ENCODE peak calls at places on chromosome 11, in six cellular contexts. Z is CD4-positive, CD25-positive, alpha-beta regulatory T cell; O is stomach; W is naive thymus-derived CD4-positive, alpha-beta T cell; C is osteoblast; H is right atrium auricular region. S is an unnamed sample. For H3K4me1 and H3K9me3, the result is how much of the 10 kb centered on the place peaks cover.

GRCh38 chr11:94782446-94782845 is 14.3 kb downstream of the AMOTL1 start:
- DNase-seq in O (no peak), Z (no peak), H (no peak), C (no peak), W (no peak), S (no peak)

GRCh38 chr11:62217191-62217748 is 8.8 kb downstream of the SCGB2A1 start:
- DNase-seq in W (no peak), C (peak), O (no peak), H (no peak), Z (no peak), S (no peak)

GRCh38 chr11:4467043-4467442 is 15.4 kb upstream of the OR52K1 start:
- DNase-seq in H (no peak), C (no peak), Z (no peak), O (no peak), W (no peak), S (no peak)

GRCh38 chr11:71342951-71343827 is 90.8 kb upstream of the SHANK2 start:
- DNase-seq in H (no peak), W (no peak), O (peak), Z (no peak), C (peak), S (peak)

GRCh38 chr11:78000193-78000592 is 5.7 kb upstream of the INTS4 start:
- DNase-seq in O (peak), H (no peak), W (peak), C (peak), Z (peak), S (no peak)

GRCh38 chr11:89566972-89567371 is 75.8 kb upstream of the NOX4 start:
- DNase-seq in O (no peak), H (no peak), C (no peak), Z (no peak), W (no peak), S (no peak)

GRCh38 chr11:38824573-38824972 is 2226.5 kb upstream of the RAG2 start:
- DNase-seq in W (no peak), O (no peak), C (no peak), Z (no peak), H (no peak), S (no peak)

GRCh38 chr11:78742430-78742829 is 167.8 kb upstream of the NARS2 start:
- DNase-seq in H (peak), C (no peak), W (no peak), Z (no peak), O (peak), S (peak)

GRCh38 chr11:32821517-32821916 is 8.2 kb upstream of the PRRG4 start:
- DNase-seq in H (no peak), O (no peak), C (no peak), W (no peak), Z (no peak), S (no peak)

GRCh38 chr11:69385832-69386415 is 92.0 kb downstream of the MYEOV start:
- DNase-seq in W (no peak), C (no peak), Z (no peak), O (peak), H (no peak), S (no peak)

GRCh38 chr11:126405374-126405773 is 49.9 kb downstream of the ST3GAL4 start:
- DNase-seq in W (no peak), C (no peak), O (peak), H (no peak), Z (no peak), S (no peak)

GRCh38 chr11:132111781-132112380 is 741.5 kb downstream of the NTM start:
- DNase-seq in Z (no peak), H (no peak), C (no peak), W (no peak), O (no peak), S (no peak)

GRCh38 chr11:113457784-113458183 is 17.4 kb downstream of the DRD2 start:
- DNase-seq in H (no peak), Z (no peak), C (no peak), O (no peak), W (no peak), S (no peak)

GRCh38 chr11:3159296-3160190 is 5.6 kb downstream of the OSBPL5 start:
- DNase-seq in O (peak), W (no peak), Z (no peak), C (peak), H (no peak), S (peak)

GRCh38 chr11:83006877-83007330 is 64.8 kb downstream of the RAB30 start:
- DNase-seq in O (no peak), W (no peak), C (peak), Z (no peak), H (no peak), S (no peak)

GRCh38 chr11:44684886-44685285 is 41.9 kb upstream of the TSPAN18 start:
- DNase-seq in H (no peak), C (no peak), W (no peak), O (no peak), Z (no peak), S (no peak)

GRCh38 chr11:96215094-96215782 is 127.8 kb downstream of the MAML2 start:
- DNase-seq in O (no peak), Z (peak), H (no peak), W (peak), C (peak), S (no peak)

GRCh38 chr11:40513281-40513680 is 946.2 kb downstream of the LRRC4C start:
- DNase-seq in Z (no peak), O (no peak), C (no peak), H (no peak), W (no peak), S (no peak)

GRCh38 chr11:125165111-125165663 is 636 bp downstream of the PKNOX2 start:
- DNase-seq in O (peak), C (peak), H (no peak), Z (no peak), W (no peak), S (no peak)

GRCh38 chr11:128022007-128022368 is 565.4 kb downstream of the ETS1 start:
- DNase-seq in W (no peak), C (peak), O (no peak), Z (peak), H (no peak), S (no peak)

GRCh38 chr11:63937713-63938480 is 905 bp upstream of the NAA40 start:
- DNase-seq in C (no peak), Z (no peak), W (peak), O (no peak), H (no peak), S (no peak)

GRCh38 chr11:3037041-3037944 is 19.9 kb downstream of the CARS1 start:
- DNase-seq in H (peak), W (peak), O (peak), Z (peak), C (peak), S (peak)

GRCh38 chr11:27795955-27796861 is 96.0 kb upstream of the BDNF start:
- DNase-seq in H (no peak), W (no peak), C (no peak), Z (no peak), O (peak), S (no peak)

GRCh38 chr11:36718481-36718880 is 120.4 kb upstream of the RAG2 start:
- DNase-seq in Z (no peak), W (no peak), H (no peak), C (no peak), O (no peak), S (no peak)

GRCh38 chr11:10926801-10927200 is 68.9 kb upstream of the ZBED5 start:
- DNase-seq in C (peak), Z (no peak), O (no peak), W (no peak), H (no peak), S (no peak)

GRCh38 chr11:66505276-66505816 is 5.1 kb upstream of the BBS1 start:
- DNase-seq in O (no peak), C (no peak), Z (no peak), H (no peak), W (no peak), S (no peak)

DNA sequence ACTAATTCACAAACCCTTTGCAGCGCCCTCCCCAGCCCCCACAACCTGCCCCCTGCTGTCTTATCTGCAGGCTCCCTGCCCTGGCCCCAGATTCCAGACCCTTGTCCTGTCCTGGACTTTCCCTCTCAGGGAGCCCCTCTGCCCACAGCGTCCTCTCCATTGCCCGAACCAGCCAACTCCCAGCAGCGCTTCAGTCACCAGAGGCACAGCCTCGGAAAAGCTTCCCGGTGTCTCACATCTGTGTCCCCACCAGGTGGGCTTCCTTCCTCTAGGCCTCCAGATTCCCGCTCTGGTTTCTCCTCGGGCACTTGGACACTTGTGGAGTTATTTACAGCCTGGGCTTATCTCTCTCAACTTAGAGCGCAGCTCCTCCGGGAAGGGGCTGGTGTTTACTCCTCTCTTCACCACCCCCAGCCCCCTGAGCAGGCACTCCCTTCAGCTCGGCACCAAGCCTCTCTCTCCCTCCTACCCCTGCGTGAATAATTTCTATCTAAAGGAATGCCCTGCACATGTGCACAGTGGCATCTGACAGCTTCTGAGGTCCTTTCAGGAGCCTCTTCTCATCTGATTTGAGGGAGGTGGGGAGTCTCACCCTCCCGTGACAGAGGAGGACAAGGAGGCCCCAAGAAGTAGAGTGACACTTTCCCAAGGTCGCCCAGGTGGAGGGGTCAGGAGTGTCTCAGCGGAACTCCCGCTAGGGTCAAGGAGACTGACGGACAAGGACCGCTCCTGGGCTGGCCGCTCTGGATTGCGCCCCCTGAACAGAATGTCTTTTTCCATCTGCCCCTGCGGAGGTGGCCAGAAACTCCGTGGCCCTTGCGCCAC is 838 bp downstream of the WNT11 start:
- DNase-seq in W (no peak), H (no peak), Z (no peak), O (no peak), C (peak), S (no peak)
- H3K4me1 ChIP-seq in W (under half), H (under half), Z (under half), O (half or more), C (under half), S (under half)

DNA sequence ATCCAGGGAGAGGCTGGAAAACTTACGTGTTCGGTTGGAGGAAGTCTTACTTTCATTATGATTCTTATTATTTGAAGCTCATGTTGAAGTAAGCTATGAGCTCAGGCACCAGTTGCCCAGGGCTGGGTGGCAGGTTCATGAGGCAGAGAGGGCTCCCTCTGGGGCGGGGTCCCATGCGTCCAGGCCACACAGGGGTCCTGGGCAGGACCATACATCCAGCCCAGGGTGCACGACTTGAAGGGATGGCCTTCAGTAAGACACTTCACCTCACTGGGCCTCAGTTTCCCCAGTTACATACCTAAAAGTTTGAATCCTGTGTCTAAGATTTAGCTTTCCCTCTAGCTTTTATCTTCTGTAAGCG is 107.3 kb upstream of the B3GAT1 start:
- DNase-seq in W (no peak), O (no peak), C (no peak), Z (no peak), H (no peak), S (no peak)
- H3K9me3 ChIP-seq in W (under half), O (under half), C (under half), Z (under half), H (under half), S (under half)

DNA sequence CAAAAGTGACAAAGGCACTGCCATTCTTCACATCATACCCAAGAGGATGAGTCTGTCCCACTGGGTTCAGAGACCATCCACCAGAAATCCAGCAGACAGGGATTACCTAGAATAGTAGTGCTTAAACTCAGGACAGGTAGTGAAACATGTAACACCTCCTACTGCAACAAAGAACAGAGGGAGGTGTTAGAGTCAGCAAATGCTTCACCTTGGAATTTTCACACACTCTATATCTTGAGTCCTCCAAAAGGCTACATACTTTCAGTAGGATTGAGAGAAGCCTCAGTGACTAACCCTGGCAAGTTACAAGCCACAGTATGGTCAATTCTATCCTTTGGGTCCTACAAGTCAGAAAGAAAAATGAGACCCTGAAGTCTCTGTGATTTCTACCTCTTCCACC is 6.0 kb upstream of the CAVIN3 start:
- DNase-seq in Z (no peak), C (no peak), W (no peak), O (no peak), H (no peak), S (no peak)
- H3K4me1 ChIP-seq in Z (under half), C (under half), W (under half), O (under half), H (under half), S (under half)

DNA sequence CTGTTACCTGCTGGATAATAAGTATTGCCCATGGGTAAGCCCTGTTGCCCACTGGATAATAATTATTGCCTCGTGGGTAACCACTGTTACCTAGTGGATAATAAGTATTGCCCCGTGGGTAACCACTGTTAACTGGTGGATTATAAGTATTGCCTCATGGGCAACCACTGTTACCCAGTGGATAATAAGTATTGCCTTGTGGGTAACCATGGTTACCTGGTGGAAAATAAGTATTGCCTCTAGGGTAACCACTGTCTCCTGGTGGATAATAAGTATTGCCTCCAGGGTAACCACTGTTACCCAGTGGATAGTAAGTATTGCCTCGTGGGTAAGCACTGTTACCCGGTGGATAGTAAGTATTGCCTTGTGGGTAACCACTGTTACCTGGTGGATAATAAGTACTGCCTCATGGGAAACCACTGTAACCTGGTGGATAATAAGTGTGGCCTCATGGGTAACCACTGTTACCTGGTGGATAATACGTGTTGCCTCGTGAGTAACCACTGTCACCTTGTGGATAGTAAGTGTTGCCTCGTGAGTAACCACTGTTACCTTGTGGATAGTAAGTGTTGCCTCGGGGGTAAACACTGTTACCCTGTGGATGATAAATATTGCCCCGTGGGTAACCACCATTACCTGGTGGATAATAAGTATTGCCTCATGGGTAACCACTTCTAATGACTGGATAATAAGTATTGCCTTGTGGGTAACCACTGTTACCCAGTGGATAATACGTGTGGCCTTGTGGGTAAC is 29.0 kb upstream of the NXPE4 start:
- DNase-seq in O (no peak), C (no peak), W (no peak), Z (no peak), H (no peak), S (no peak)
- H3K9me3 ChIP-seq in O (under half), C (under half), W (under half), Z (under half), H (under half), S (under half)

DNA sequence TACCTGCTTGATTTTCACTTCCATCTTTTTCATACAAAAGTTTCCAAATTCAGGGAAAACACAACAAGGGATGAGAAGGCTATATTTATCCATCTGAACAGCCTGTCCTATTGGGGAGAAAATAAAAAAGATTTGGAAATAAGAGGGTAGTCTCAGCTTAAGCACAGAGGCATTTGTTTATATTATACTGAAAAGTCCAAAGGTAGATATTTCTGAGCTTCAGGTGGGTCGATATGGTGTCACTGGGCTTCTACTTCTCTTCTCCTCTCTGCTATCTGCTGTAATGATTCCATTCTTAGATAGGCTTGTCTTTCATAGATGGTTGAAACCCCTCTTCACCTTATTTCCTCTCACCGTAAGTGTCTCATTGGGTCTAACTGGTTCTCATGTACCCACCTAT is 337.0 kb downstream of the INSC start:
- DNase-seq in W (no peak), O (no peak), C (no peak), H (no peak), Z (no peak), S (no peak)
- H3K4me1 ChIP-seq in W (under half), O (under half), C (under half), H (under half), Z (under half), S (under half)

DNA sequence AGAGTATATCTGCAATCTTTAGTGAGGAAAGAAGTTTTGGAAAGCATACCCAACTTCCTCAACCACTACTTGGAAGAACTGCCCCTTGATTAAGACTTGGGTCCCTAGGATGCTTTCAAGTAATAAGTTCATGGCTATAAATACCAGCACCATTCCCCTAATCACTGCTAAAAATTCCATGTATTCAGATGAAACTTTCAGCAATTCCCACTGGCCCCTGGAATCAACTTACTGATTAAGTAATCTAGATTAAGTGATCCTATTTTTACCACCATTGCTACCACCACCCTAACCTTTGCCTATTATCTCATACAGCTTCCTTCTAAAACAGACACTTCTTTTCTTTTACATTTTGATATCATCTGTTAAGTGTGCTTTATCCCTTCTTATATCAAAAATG is 10.5 kb downstream of the PICALM start:
- DNase-seq in Z (no peak), O (no peak), W (no peak), H (no peak), C (no peak), S (no peak)
- H3K9me3 ChIP-seq in Z (under half), O (under half), W (under half), H (under half), C (under half), S (under half)

S was measured in lower lobe of right lung.